ENCODE peak calls at places on chromosomes 1 and 21, in four cellular contexts. K is effector memory CD4-positive, alpha-beta T cell; V is pancreas; T is ascending aorta. N is an unnamed sample.
A peak's percentile ranks its signal among the peaks of the same experiment; 100 is the strongest.

GRCh38 chr1:60903591-60903990 is 178.8 kb upstream of the NFIA start:
- DNase-seq in V (peak; percentile 48), K (no peak), T (no peak), N (no peak)

GRCh38 chr1:221435510-221435909 is 306.4 kb downstream of the DUSP10 start:
- DNase-seq in K (no peak), V (no peak), T (no peak), N (no peak)

GRCh38 chr1:184604152-184604900 is 150.3 kb downstream of the EDEM3 start:
- DNase-seq in T (no peak), K (no peak), V (no peak), N (no peak)

GRCh38 chr21:37562920-37563640 is 196.5 kb downstream of the DYRK1A start:
- DNase-seq in K (no peak), T (no peak), V (no peak), N (peak; percentile 47)

GRCh38 chr1:243415663-243416365 is 160.0 kb downstream of the SDCCAG8 start:
- DNase-seq in K (no peak), T (no peak), V (no peak), N (no peak)

GRCh38 chr1:205375816-205376545 is 19.3 kb upstream of the KLHDC8A start:
- DNase-seq in K (no peak), T (no peak), V (no peak), N (no peak)

GRCh38 chr1:152622803-152623202 is at the start of gene LCE3A:
- DNase-seq in K (no peak), V (peak; percentile 27), T (no peak), N (peak; percentile 48)

GRCh38 chr1:227363825-227364224 is 45.5 kb upstream of the CDC42BPA start:
- DNase-seq in K (no peak), T (no peak), V (no peak), N (no peak)

GRCh38 chr1:209207701-209208286 is 375.7 kb upstream of the CAMK1G start:
- DNase-seq in K (no peak), T (no peak), V (peak; percentile 78), N (peak; percentile 53)

GRCh38 chr1:228284521-228284920 is 76.7 kb downstream of the OBSCN start:
- DNase-seq in K (no peak), V (no peak), T (no peak), N (no peak)

GRCh38 chr1:201721131-201722049 is 107.6 kb upstream of the IPO9 start:
- DNase-seq in T (no peak), K (no peak), V (no peak), N (no peak)

GRCh38 chr1:183804916-183805734 is at the start of gene RGL1:
- DNase-seq in K (no peak), T (no peak), V (peak; percentile 52), N (peak; percentile 93)

GRCh38 chr1:94883688-94884087 is 43.2 kb downstream of the CNN3 start:
- DNase-seq in K (no peak), T (no peak), V (no peak), N (no peak)

GRCh38 chr1:78688701-78689100 is 39.1 kb downstream of the IFI44 start:
- DNase-seq in T (no peak), V (no peak), K (no peak), N (no peak)

GRCh38 chr1:23779826-23780371 is 1.7 kb downstream of the PITHD1 start:
- DNase-seq in T (no peak), K (no peak), V (no peak), N (no peak)

GRCh38 chr1:116769561-116769977 is 15.3 kb downstream of the CD2 start:
- DNase-seq in T (no peak), V (no peak), K (peak; percentile 70), N (no peak)

GRCh38 chr1:59163268-59164092 is 133.4 kb upstream of the FGGY start:
- DNase-seq in T (no peak), V (no peak), K (no peak), N (no peak)

GRCh38 chr1:245663373-245663772 is 508.6 kb downstream of the KIF26B start:
- DNase-seq in V (no peak), T (no peak), K (no peak), N (no peak)

GRCh38 chr1:36366091-36366661 is 19.5 kb downstream of the STK40 start:
- DNase-seq in K (peak; percentile 39), T (no peak), V (peak; percentile 37), N (peak; percentile 65)

GRCh38 chr1:12615916-12616708 is 1.9 kb downstream of the DHRS3 start:
- DNase-seq in T (peak; percentile 46), K (no peak), V (peak; percentile 87), N (peak; percentile 71)

GRCh38 chr1:116508984-116509980 is 61.5 kb downstream of the CD58 start:
- DNase-seq in K (no peak), V (no peak), T (no peak), N (no peak)

GRCh38 chr1:24828887-24829192 is 83.6 kb downstream of the CLIC4 start:
- DNase-seq in V (no peak), T (no peak), K (no peak), N (no peak)

GRCh38 chr1:169894424-169895145 is 889 bp upstream of the SCYL3 start:
- DNase-seq in K (no peak), V (no peak), T (no peak), N (no peak)

GRCh38 chr1:244599937-244600350 is 53.0 kb upstream of the DESI2 start:
- DNase-seq in K (no peak), T (peak; percentile 18), V (no peak), N (no peak)

GRCh38 chr1:231958448-231958847 is 331.9 kb downstream of the DISC1 start:
- DNase-seq in K (no peak), T (no peak), V (no peak), N (no peak)

GRCh38 chr1:223230161-223230881 is 87.3 kb upstream of the TLR5 start:
- DNase-seq in T (no peak), K (no peak), V (no peak), N (no peak)

GRCh38 chr1:211833174-211833820 is 2.7 kb upstream of the LPGAT1 start:
- DNase-seq in T (no peak), V (no peak), K (no peak), N (no peak)

GRCh38 chr21:29305068-29305467 is 6.3 kb downstream of the BACH1 start:
- DNase-seq in V (no peak), K (no peak), T (no peak), N (no peak)

GRCh38 chr1:210827481-210827880 is 306.5 kb downstream of the KCNH1 start:
- DNase-seq in K (no peak), V (no peak), T (no peak), N (no peak)

GRCh38 chr1:60133848-60134247 is 60.3 kb upstream of the C1orf87 start:
- DNase-seq in V (no peak), K (no peak), T (no peak), N (no peak)

GRCh38 chr1:75130865-75131592 is 3.2 kb upstream of the LHX8 start:
- DNase-seq in V (peak; percentile 39), T (no peak), K (no peak), N (peak; percentile 68)
- H3K9me3 ChIP-seq in V (no peaks in the 10 kb centered on the region), T (no peaks in the 10 kb centered on the region), K (no peaks in the 10 kb centered on the region), N (no peaks in the 10 kb centered on the region)

GRCh38 chr21:24671901-24672300 is 935.4 kb downstream of the MRPL39 start:
- DNase-seq in T (no peak), K (no peak), V (no peak), N (no peak)
- H3K9me3 ChIP-seq in T (no peaks in the 10 kb centered on the region), K (no peaks in the 10 kb centered on the region), V (no peaks in the 10 kb centered on the region), N (no peaks in the 10 kb centered on the region)

GRCh38 chr1:248739580-248740205 is 15.9 kb downstream of the LYPD8 start:
- DNase-seq in V (no peak), T (no peak), K (no peak), N (no peak)

GRCh38 chr1:248737457-248737856 is 18.1 kb downstream of the LYPD8 start:
- DNase-seq in T (no peak), K (no peak), V (no peak), N (no peak)

GRCh38 chr1:248740876-248741275 is 14.7 kb downstream of the LYPD8 start:
- DNase-seq in T (no peak), K (no peak), V (no peak), N (no peak)

GRCh38 chr1:248736992-248737391 is 18.6 kb downstream of the LYPD8 start:
- DNase-seq in T (no peak), V (no peak), K (no peak), N (peak; percentile 34)
- H3K9me3 ChIP-seq in T (peaks cover 5% of the 10 kb centered on the region), V (no peaks in the 10 kb centered on the region), K (no peaks in the 10 kb centered on the region), N (no peaks in the 10 kb centered on the region)

DNA sequence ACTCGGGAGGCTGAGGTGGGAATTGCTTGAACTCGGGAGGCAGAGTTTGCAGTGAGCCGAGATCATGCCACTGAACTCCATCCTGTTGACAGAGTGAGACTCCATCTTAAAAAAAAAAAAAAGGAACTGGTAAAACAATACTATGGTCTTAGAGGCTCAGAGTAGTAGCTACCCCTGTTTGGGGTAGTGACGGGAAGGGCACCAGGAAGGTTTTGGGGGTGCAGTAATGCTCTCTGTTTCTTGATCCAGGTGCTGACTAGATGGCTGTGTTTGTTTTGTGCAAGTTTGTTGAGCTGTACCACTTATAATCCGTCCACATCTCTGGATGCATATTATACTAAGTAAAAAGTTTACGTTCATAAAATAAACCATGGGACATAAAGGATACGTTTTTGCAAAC is 765.8 kb upstream of the TPTE start:
- DNase-seq in V (no peak), T (no peak), K (no peak), N (no peak)
- H3K9me3 ChIP-seq in V (no peaks in the 10 kb centered on the region), T (peaks cover 4% of the 10 kb centered on the region), K (peaks cover 9% of the 10 kb centered on the region), N (no peaks in the 10 kb centered on the region)

GRCh38 chr1:143672983-143673382 is 298.8 kb downstream of the FAM72C start:
- DNase-seq in K (no peak), T (no peak), V (no peak), N (no peak)

GRCh38 chr1:143666851-143667250 is 304.9 kb downstream of the FAM72C start:
- DNase-seq in T (no peak), V (no peak), K (no peak), N (no peak)

GRCh38 chr1:143665606-143666005 is 306.2 kb downstream of the FAM72C start:
- DNase-seq in T (no peak), V (no peak), K (no peak), N (no peak)

DNA sequence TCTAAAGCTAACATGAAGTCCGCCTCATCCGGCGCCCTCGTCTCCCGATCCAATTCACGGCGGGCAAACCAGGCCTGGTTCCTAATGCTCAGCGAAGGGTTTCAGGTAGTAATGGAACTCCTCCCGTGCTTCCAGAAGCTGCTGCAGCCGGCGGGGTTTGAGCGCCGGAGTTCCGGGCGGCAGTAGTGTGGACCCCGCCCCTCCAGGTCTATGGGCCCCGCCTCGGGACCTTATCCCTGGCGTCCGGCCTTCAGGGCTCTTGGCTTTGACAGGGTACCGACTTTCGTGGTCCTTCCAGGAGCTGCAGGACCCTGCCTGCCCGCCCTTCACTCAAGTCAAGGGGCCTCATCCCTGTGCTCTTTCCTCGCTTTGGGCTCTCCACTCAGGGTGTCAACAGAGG is 304.1 kb downstream of the FAM72C start:
- DNase-seq in K (no peak), V (no peak), T (no peak), N (no peak)
- H3K9me3 ChIP-seq in K (no peaks in the 10 kb centered on the region), V (no peaks in the 10 kb centered on the region), T (peaks cover 4% of the 10 kb centered on the region), N (no peaks in the 10 kb centered on the region)

GRCh38 chr1:82903626-82904025 is 1095.3 kb downstream of the TTLL7 start:
- DNase-seq in K (no peak), V (no peak), T (no peak), N (no peak)
- H3K9me3 ChIP-seq in K (no peaks in the 10 kb centered on the region), V (no peaks in the 10 kb centered on the region), T (no peaks in the 10 kb centered on the region), N (no peaks in the 10 kb centered on the region)

DNA sequence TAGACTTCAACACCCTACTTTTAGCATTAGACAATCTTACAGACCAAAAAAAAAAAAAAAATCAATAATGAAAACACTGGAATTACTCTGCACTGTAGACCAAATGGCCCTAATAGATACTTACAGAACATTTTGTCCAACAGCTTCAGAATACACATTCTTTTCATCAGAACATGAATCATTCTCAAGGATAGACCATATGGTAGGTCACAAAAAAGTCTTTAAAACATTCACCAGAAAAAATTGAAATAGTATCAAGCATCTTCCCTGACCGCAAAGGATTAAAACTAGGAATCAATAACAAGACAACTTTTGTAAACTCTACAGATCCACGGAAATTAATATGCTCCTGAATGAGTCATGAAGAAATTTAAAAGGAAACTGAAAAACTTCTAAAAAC is 22.5 kb downstream of the ZNF670 start:
- DNase-seq in K (no peak), V (no peak), T (no peak), N (no peak)
- H3K9me3 ChIP-seq in K (peaks cover 12% of the 10 kb centered on the region), V (no peaks in the 10 kb centered on the region), T (peaks cover 98% of the 10 kb centered on the region), N (peaks cover 27% of the 10 kb centered on the region)

N was measured in upper lobe of left lung.